ENCODE peak calls at places on chromosomes 11 and 22, in six cellular contexts. F is GM23338; I is effector memory CD4-positive, alpha-beta T cell; N is uterus; W is Caco-2; G is stimulated activated CD4-positive, alpha-beta T cell treated with anti-CD3 and anti-CD28 coated beads, Interleukin-12 subunit alpha, Interleukin-12 subunit beta, amount 100 ng/mL, for 48 hours. K is an unnamed sample.

GRCh38 chr11:65417221-65417701 is 5.3 kb upstream of the NEAT1 start:
- DNase-seq in I (no peak), N (peak), G (no peak), W (no peak), F (no peak), K (no peak)

GRCh38 chr11:32034680-32035079 is 56.2 kb upstream of the RCN1 start:
- DNase-seq in I (no peak), F (no peak), N (no peak), W (no peak), G (no peak), K (peak)

GRCh38 chr11:93221539-93221938 is 23.7 kb upstream of the SLC36A4 start:
- DNase-seq in N (no peak), F (no peak), W (no peak), G (no peak), I (no peak), K (no peak)

GRCh38 chr11:117618273-117618672 is 178.7 kb downstream of the DSCAML1 start:
- DNase-seq in I (no peak), G (no peak), N (no peak), F (no peak), W (no peak), K (no peak)

GRCh38 chr11:72378704-72379383 is 55.5 kb downstream of the CLPB start:
- DNase-seq in W (no peak), G (no peak), N (peak), I (no peak), F (no peak), K (peak)

GRCh38 chr11:3138178-3139085 is 26.7 kb downstream of the OSBPL5 start:
- DNase-seq in W (no peak), F (no peak), G (no peak), N (no peak), I (no peak), K (no peak)

GRCh38 chr11:74311352-74311926 is at the start of gene P4HA3:
- DNase-seq in N (peak), F (peak), G (peak), I (peak), W (peak), K (peak)

GRCh38 chr11:134120143-134120850 is 51.4 kb downstream of the JAM3 start:
- DNase-seq in N (peak), G (no peak), W (no peak), I (no peak), F (no peak), K (peak)

GRCh38 chr22:46057206-46057605 is 80.2 kb upstream of the WNT7B start:
- DNase-seq in G (no peak), N (peak), W (no peak), F (no peak), I (no peak), K (peak)

GRCh38 chr11:66992041-66992440 is 16.9 kb downstream of the C11orf86 start:
- DNase-seq in G (no peak), W (no peak), I (no peak), N (no peak), F (no peak), K (no peak)

GRCh38 chr11:16786131-16786530 is 47.7 kb downstream of the C11orf58 start:
- DNase-seq in N (no peak), G (no peak), F (no peak), I (no peak), W (no peak), K (no peak)

GRCh38 chr11:15591112-15591537 is 476.4 kb downstream of the INSC start:
- DNase-seq in I (no peak), G (no peak), W (no peak), F (no peak), N (peak), K (no peak)

GRCh38 chr11:40030867-40031266 is 1428.6 kb downstream of the LRRC4C start:
- DNase-seq in I (no peak), N (no peak), W (peak), F (peak), G (no peak), K (no peak)

GRCh38 chr11:121665211-121665838 is 212.6 kb upstream of the SORL1-AS1 start:
- DNase-seq in W (no peak), G (no peak), N (no peak), F (no peak), I (no peak), K (no peak)

GRCh38 chr22:37180531-37181231 is 7.4 kb downstream of the C1QTNF6 start:
- DNase-seq in F (no peak), I (no peak), N (no peak), W (no peak), G (no peak), K (no peak)

GRCh38 chr11:32090774-32091370 is at the start of gene RCN1:
- DNase-seq in F (peak), G (peak), I (peak), W (peak), N (peak), K (peak)

GRCh38 chr22:25420925-25421904 is 143.3 kb upstream of the GRK3 start:
- DNase-seq in F (peak), W (no peak), I (no peak), N (no peak), G (no peak), K (no peak)

GRCh38 chr11:32101791-32102190 is 10.9 kb downstream of the RCN1 start:
- DNase-seq in G (no peak), W (no peak), N (no peak), I (no peak), F (no peak), K (no peak)

GRCh38 chr22:30893434-30894370 is 74.9 kb downstream of the MORC2 start:
- DNase-seq in N (no peak), I (no peak), F (no peak), W (no peak), G (no peak), K (no peak)

GRCh38 chr11:65932558-65932919 is 12.7 kb upstream of the TSGA10IP start:
- DNase-seq in F (peak), G (no peak), W (peak), N (no peak), I (no peak), K (no peak)

GRCh38 chr11:47616726-47617416 is 22.7 kb upstream of the C1QTNF4 start:
- DNase-seq in I (no peak), G (no peak), F (peak), N (peak), W (peak), K (peak)

GRCh38 chr11:123429851-123430735 is at the start of gene GRAMD1B:
- DNase-seq in W (peak), I (peak), G (peak), N (peak), F (peak), K (peak)

GRCh38 chr22:32353840-32354239 is 3.8 kb upstream of the RFPL3 start:
- DNase-seq in N (no peak), F (no peak), I (no peak), G (no peak), W (no peak), K (no peak)

GRCh38 chr22:23259916-23260644 is 79.8 kb downstream of the BCR start:
- DNase-seq in I (no peak), F (peak), G (no peak), W (peak), N (no peak), K (no peak)

GRCh38 chr22:22184277-22184807 is 60.2 kb upstream of the VPREB1 start:
- DNase-seq in I (no peak), F (no peak), N (no peak), W (no peak), G (no peak), K (no peak)

GRCh38 chr11:24588075-24588474 is 91.2 kb downstream of the LUZP2 start:
- DNase-seq in G (no peak), F (no peak), N (no peak), I (no peak), W (no peak), K (peak)

GRCh38 chr22:38718414-38718813 is 12.7 kb downstream of the GTPBP1 start:
- DNase-seq in G (no peak), F (peak), N (peak), I (no peak), W (peak), K (peak)

GRCh38 chr11:36509265-36509664 is 807 bp downstream of the TRAF6 start:
- DNase-seq in N (no peak), I (no peak), G (no peak), W (peak), F (peak), K (peak)

GRCh38 chr22:44412136-44412731 is 85.8 kb downstream of the RTL6 start:
- DNase-seq in I (no peak), N (no peak), G (no peak), F (no peak), W (no peak), K (no peak)

GRCh38 chr11:10550988-10551657 is 10.1 kb upstream of the RNF141 start:
- DNase-seq in W (no peak), N (no peak), I (no peak), F (no peak), G (no peak), K (peak)

GRCh38 chr11:71140206-71140919 is 112.0 kb downstream of the SHANK2 start:
- DNase-seq in W (no peak), N (no peak), F (no peak), G (no peak), I (no peak), K (no peak)

GRCh38 chr11:111814567-111814966 is 48.4 kb upstream of the PPP2R1B start:
- DNase-seq in G (no peak), F (no peak), W (no peak), N (no peak), I (no peak), K (peak)

GRCh38 chr22:19554834-19555404 is 30.7 kb upstream of the CLDN5 start:
- DNase-seq in G (no peak), I (no peak), N (no peak), F (peak), W (peak), K (peak)

GRCh38 chr22:30250713-30251267 is 4.2 kb upstream of the LIF start:
- DNase-seq in W (no peak), F (no peak), G (no peak), I (no peak), N (no peak), K (peak)

GRCh38 chr11:124569697-124570096 is at the start of gene OR8A1:
- DNase-seq in F (no peak), I (no peak), N (no peak), G (no peak), W (no peak), K (no peak)

K was measured in fibroblast of mammary gland.